ENCODE peak calls at places on chromosomes 7 and 10, in ten cellular contexts. P is left ventricle myocardium inferior, X is AG04450, D is spleen, I is AG10803, S is PC-9, K is lung, W is pancreas, R is lower lobe of right lung, C is A549. Y is an unnamed sample.

GRCh38 chr10:62584216-62584615 is 210.0 kb downstream of the ZNF365 start:
- DNase-seq in P (no peak), X (peak), D (no peak), I (peak), S (no peak), K (no peak), W (no peak), R (no peak), C (no peak), Y (no peak)

GRCh38 chr7:148584154-148584827 is 6.3 kb upstream of the C7orf33 start:
- DNase-seq in P (no peak), X (no peak), D (no peak), I (no peak), S (no peak), K (no peak), W (no peak), R (no peak), C (no peak), Y (peak)

GRCh38 chr7:32074787-32075570 is 4.8 kb upstream of the PDE1C start:
- DNase-seq in P (no peak), X (no peak), D (no peak), I (no peak), S (no peak), K (no peak), W (no peak), R (no peak), C (no peak), Y (no peak)

GRCh38 chr7:44729949-44730590 is 18.6 kb upstream of the ZMIZ2 start:
- DNase-seq in P (no peak), X (no peak), D (peak), I (no peak), S (no peak), K (no peak), W (no peak), R (no peak), C (no peak), Y (no peak)

GRCh38 chr10:79266543-79267312 is 80.5 kb upstream of the PPIF start:
- DNase-seq in P (peak), X (peak), D (no peak), I (peak), S (peak), K (peak), W (no peak), R (peak), C (no peak), Y (peak)

GRCh38 chr10:129467346-129468119 is 492 bp downstream of the MGMT start:
- DNase-seq in P (no peak), X (no peak), D (no peak), I (peak), S (peak), K (no peak), W (peak), R (peak), C (no peak), Y (no peak)

GRCh38 chr7:45163692-45164052 is 6.1 kb downstream of the RAMP3 start:
- DNase-seq in P (no peak), X (no peak), D (peak), I (no peak), S (no peak), K (no peak), W (no peak), R (peak), C (no peak), Y (no peak)

GRCh38 chr10:3552281-3552680 is 232.7 kb downstream of the KLF6 start:
- DNase-seq in P (no peak), X (no peak), D (no peak), I (no peak), S (no peak), K (no peak), W (no peak), R (no peak), C (no peak), Y (no peak)

GRCh38 chr7:15780271-15780670 is 93.8 kb upstream of the MEOX2 start:
- DNase-seq in P (no peak), X (no peak), D (no peak), I (peak), S (peak), K (no peak), W (no peak), R (no peak), C (no peak), Y (no peak)

GRCh38 chr10:4902571-4903011 is 60.6 kb upstream of the AKR1C1 start:
- DNase-seq in P (no peak), X (no peak), D (no peak), I (peak), S (no peak), K (no peak), W (no peak), R (no peak), C (no peak), Y (no peak)

GRCh38 chr7:23467731-23468720 is 2.3 kb downstream of the IGF2BP3 start:
- DNase-seq in P (no peak), X (no peak), D (peak), I (peak), S (peak), K (no peak), W (no peak), R (no peak), C (no peak), Y (peak)

GRCh38 chr10:89217057-89217990 is 10.2 kb upstream of the CH25H start:
- DNase-seq in P (peak), X (peak), D (no peak), I (peak), S (peak), K (no peak), W (no peak), R (peak), C (peak), Y (peak)

GRCh38 chr7:124918662-124919061 is 11.0 kb downstream of the POT1 start:
- DNase-seq in P (no peak), X (no peak), D (no peak), I (no peak), S (no peak), K (no peak), W (no peak), R (no peak), C (no peak), Y (peak)

GRCh38 chr10:132714906-132715790 is 70.8 kb downstream of the NKX6-2 start:
- DNase-seq in P (peak), X (no peak), D (peak), I (no peak), S (no peak), K (no peak), W (peak), R (peak), C (no peak), Y (no peak)

GRCh38 chr7:141708053-141708452 is at the start of gene WEE2:
- DNase-seq in P (no peak), X (no peak), D (no peak), I (no peak), S (no peak), K (no peak), W (no peak), R (no peak), C (no peak), Y (no peak)

GRCh38 chr10:126013489-126014281 is 117.3 kb downstream of the FANK1 start:
- DNase-seq in P (no peak), X (peak), D (no peak), I (peak), S (peak), K (no peak), W (no peak), R (no peak), C (peak), Y (peak)

GRCh38 chr10:126597206-126597605 is 73.3 kb downstream of the C10orf90 start:
- DNase-seq in P (no peak), X (no peak), D (no peak), I (peak), S (no peak), K (no peak), W (no peak), R (no peak), C (no peak), Y (no peak)

GRCh38 chr7:99473315-99473596 is 566 bp downstream of the ZNF789 start:
- DNase-seq in P (no peak), X (peak), D (no peak), I (peak), S (peak), K (no peak), W (no peak), R (peak), C (peak), Y (no peak)

GRCh38 chr7:147510913-147511312 is 1079.7 kb upstream of the C7orf33 start:
- DNase-seq in P (no peak), X (no peak), D (no peak), I (peak), S (no peak), K (no peak), W (no peak), R (no peak), C (no peak), Y (no peak)

GRCh38 chr7:97639036-97639435 is 92.8 kb upstream of the TAC1 start:
- DNase-seq in P (no peak), X (no peak), D (no peak), I (no peak), S (no peak), K (no peak), W (no peak), R (no peak), C (no peak), Y (no peak)

GRCh38 chr10:37700886-37701780 is 156.3 kb downstream of the ZNF248 start:
- DNase-seq in P (no peak), X (no peak), D (peak), I (no peak), S (no peak), K (no peak), W (no peak), R (no peak), C (no peak), Y (no peak)

GRCh38 chr7:30799206-30799975 is 28.2 kb downstream of the MINDY4 start:
- DNase-seq in P (peak), X (peak), D (no peak), I (peak), S (no peak), K (no peak), W (no peak), R (no peak), C (no peak), Y (peak)

GRCh38 chr10:8061274-8062211 is 7.1 kb downstream of the GATA3 start:
- DNase-seq in P (no peak), X (no peak), D (no peak), I (no peak), S (no peak), K (no peak), W (no peak), R (no peak), C (no peak), Y (peak)

GRCh38 chr7:17185690-17186070 is 112.8 kb upstream of the AHR start:
- DNase-seq in P (no peak), X (peak), D (no peak), I (peak), S (no peak), K (no peak), W (no peak), R (no peak), C (no peak), Y (no peak)

GRCh38 chr7:149761307-149761706 is 12.1 kb downstream of the ZNF467 start:
- DNase-seq in P (no peak), X (no peak), D (peak), I (no peak), S (no peak), K (no peak), W (no peak), R (no peak), C (no peak), Y (no peak)

GRCh38 chr10:133226251-133226808 is 3.7 kb upstream of the UTF1 start:
- DNase-seq in P (no peak), X (no peak), D (no peak), I (no peak), S (no peak), K (no peak), W (no peak), R (no peak), C (no peak), Y (no peak)

GRCh38 chr10:110778221-110778620 is 93.5 kb upstream of the PDCD4 start:
- DNase-seq in P (no peak), X (no peak), D (no peak), I (no peak), S (no peak), K (no peak), W (no peak), R (no peak), C (no peak), Y (no peak)

GRCh38 chr7:101792051-101792651 is 25.3 kb upstream of the CUX1 start:
- DNase-seq in P (peak), X (no peak), D (peak), I (peak), S (peak), K (no peak), W (no peak), R (no peak), C (no peak), Y (no peak)

GRCh38 chr10:88652621-88653020 is 11.6 kb upstream of the LIPF start:
- DNase-seq in P (no peak), X (no peak), D (no peak), I (peak), S (no peak), K (no peak), W (no peak), R (no peak), C (no peak), Y (no peak)

GRCh38 chr7:45253368-45253767 is 95.8 kb downstream of the RAMP3 start:
- DNase-seq in P (no peak), X (no peak), D (no peak), I (no peak), S (no peak), K (peak), W (no peak), R (no peak), C (no peak), Y (no peak)

DNA sequence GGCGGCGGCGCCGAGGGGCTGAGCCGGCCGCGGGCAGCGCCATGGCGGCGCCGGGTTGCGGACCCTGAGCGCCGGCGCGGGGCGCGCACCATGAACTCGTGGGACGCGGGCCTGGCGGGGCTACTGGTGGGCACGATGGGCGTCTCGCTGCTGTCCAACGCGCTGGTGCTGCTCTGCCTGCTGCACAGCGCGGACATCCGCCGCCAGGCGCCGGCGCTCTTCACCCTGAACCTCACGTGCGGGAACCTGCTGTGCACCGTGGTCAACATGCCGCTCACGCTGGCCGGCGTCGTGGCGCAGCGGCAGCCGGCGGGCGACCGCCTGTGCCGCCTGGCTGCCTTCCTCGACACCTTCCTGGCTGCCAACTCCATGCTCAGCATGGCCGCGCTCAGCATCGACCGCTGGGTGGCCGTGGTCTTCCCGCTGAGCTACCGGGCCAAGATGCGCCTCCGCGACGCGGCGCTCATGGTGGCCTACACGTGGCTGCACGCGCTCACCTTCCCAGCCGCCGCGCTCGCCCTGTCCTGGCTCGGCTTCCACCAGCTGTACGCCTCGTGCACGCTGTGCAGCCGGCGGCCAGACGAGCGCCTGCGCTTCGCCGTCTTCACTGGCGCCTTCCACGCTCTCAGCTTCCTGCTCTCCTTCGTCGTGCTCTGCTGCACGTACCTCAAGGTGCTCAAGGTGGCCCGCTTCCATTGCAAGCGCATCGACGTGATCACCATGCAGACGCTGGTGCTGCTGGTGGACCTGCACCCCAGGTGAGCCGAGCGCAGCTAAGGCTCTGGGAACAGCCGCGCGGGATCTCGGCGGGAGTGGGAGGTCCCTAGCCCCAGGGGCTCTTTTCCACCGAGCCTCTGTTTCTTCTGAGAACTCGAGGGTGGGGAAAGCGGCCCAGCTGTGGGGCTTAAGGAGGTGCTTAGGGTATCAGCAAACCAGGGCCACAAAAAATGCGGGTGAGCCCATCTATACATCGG is at the start of gene GPR26:
- DNase-seq in P (no peak), X (no peak), D (no peak), I (peak), S (no peak), K (no peak), W (no peak), R (no peak), C (no peak), Y (no peak)
- H3K4me3 ChIP-seq in P (no peak), X (no peak), D (no peak), I (no peak), S (no peak), K (no peak), W (no peak), R (no peak), C (no peak), Y (no peak)

DNA sequence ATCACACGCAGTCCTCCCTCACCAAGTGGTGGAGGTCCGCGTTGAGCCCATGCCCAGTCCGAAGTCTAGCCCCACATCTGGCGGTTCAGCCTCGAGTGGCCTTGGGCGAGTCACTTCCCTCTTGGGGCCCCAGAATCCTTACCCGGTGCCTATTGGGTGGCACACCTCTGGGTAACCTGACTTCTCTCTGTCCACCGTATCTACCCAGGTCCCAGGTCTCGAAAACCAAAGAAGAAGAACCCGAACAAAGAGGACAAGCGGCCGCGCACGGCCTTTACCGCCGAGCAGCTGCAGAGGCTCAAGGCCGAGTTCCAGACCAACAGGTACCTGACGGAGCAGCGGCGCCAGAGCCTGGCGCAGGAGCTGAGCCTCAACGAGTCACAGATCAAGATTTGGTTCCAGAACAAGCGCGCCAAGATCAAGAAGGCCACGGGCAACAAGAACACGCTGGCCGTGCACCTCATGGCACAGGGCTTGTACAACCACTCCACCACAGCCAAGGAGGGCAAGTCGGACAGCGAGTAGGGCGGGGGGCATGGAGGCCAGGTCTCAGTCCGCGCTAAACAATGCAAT is 4.3 kb downstream of the EN2 start:
- DNase-seq in P (no peak), X (no peak), D (peak), I (no peak), S (no peak), K (no peak), W (no peak), R (no peak), C (no peak), Y (no peak)
- TF ChIP-seq CTCF in P (no peak), X (no peak), D (no peak), I (no peak), S (no peak), K (no peak), W (no peak), R (no peak), C (no peak), Y (no peak)

GRCh38 chr10:21519327-21519933 is 6.1 kb downstream of the SKIDA1 start:
- DNase-seq in P (no peak), X (no peak), D (no peak), I (no peak), S (no peak), K (no peak), W (no peak), R (no peak), C (no peak), Y (no peak)
- H3K4me3 ChIP-seq in P (peak), X (peak), D (peak), I (peak), S (peak), K (no peak), W (no peak), R (peak), C (peak), Y (peak)

GRCh38 chr10:98916751-98917150 is 318.9 kb downstream of the HPSE2 start:
- DNase-seq in P (no peak), X (no peak), D (no peak), I (no peak), S (no peak), K (no peak), W (no peak), R (no peak), C (no peak), Y (no peak)
- TF ChIP-seq CTCF in P (no peak), X (peak), D (no peak), I (no peak), S (no peak), K (no peak), W (no peak), R (no peak), C (no peak), Y (no peak)

GRCh38 chr10:42638821-42639270 is 476 bp upstream of the ZNF33B start:
- DNase-seq in P (no peak), X (no peak), D (no peak), I (no peak), S (no peak), K (no peak), W (no peak), R (no peak), C (no peak), Y (no peak)

GRCh38 chr10:42635098-42635497 is 3.3 kb downstream of the ZNF33B start:
- DNase-seq in P (no peak), X (no peak), D (no peak), I (no peak), S (no peak), K (no peak), W (no peak), R (no peak), C (no peak), Y (no peak)

GRCh38 chr10:42637648-42638052 is 720 bp downstream of the ZNF33B start:
- DNase-seq in P (no peak), X (no peak), D (no peak), I (no peak), S (no peak), K (no peak), W (no peak), R (no peak), C (no peak), Y (no peak)

GRCh38 chr10:42638053-42638820 is at the start of gene ZNF33B:
- DNase-seq in P (peak), X (peak), D (peak), I (peak), S (peak), K (peak), W (peak), R (peak), C (peak), Y (peak)

DNA sequence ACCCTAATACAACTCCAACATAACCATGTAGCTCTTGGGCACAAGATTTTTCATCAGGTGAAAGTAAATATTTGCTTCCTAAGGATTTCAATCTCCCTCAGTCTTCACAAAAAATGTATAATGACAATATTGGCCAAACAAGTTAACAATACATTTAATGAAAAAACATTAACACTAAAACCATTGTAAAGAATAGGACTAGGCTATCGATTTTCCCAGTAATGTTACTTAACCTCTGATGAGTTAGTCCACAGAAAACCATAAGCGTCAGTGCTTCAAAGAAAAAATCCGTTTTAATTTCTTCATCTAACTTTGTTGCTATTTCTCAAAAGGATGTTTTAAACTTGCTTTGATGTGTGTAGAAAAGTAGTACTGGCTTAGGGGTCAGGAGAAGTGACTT is 1.2 kb downstream of the ZNF33B start:
- DNase-seq in P (no peak), X (no peak), D (no peak), I (no peak), S (no peak), K (no peak), W (no peak), R (no peak), C (no peak), Y (no peak)
- H3K4me3 ChIP-seq in P (no peak), X (no peak), D (peak), I (peak), S (peak), K (no peak), W (peak), R (peak), C (peak), Y (peak)

GRCh38 chr10:35090162-35090954 is at the start of gene CUL2:
- DNase-seq in P (peak), X (peak), D (peak), I (peak), S (peak), K (peak), W (peak), R (peak), C (peak), Y (peak)
- TF ChIP-seq CTCF in P (no peak), X (no peak), D (no peak), I (no peak), S (no peak), K (no peak), W (no peak), R (no peak), C (no peak), Y (no peak)

Y was measured in GM06990.